ENCODE peak calls at places on chromosomes 7 and 10, in eight cellular contexts. One of them, this sample, is unnamed.

GRCh38 chr7:33805630-33806233 is 99.6 kb upstream of the BMPER start:
- DNase-seq in HepG2: no peak
- DNase-seq in SK-N-SH: no peak
- DNase-seq in IMR-90: peak; percentile 64
- DNase-seq in GM12878: no peak
- DNase-seq in kidney: no peak
- DNase-seq in HCT116: no peak
- DNase-seq in mammary epithelial cell: peak; percentile 55
- DNase-seq in this sample: no peak

GRCh38 chr7:17071866-17072265 is 190.1 kb upstream of the AGR3 start:
- DNase-seq in HCT116: no peak
- DNase-seq in kidney: no peak
- DNase-seq in SK-N-SH: no peak
- DNase-seq in GM12878: no peak
- DNase-seq in HepG2: no peak
- DNase-seq in mammary epithelial cell: no peak
- DNase-seq in IMR-90: peak; percentile 10
- DNase-seq in this sample: no peak

GRCh38 chr10:48199580-48200377 is 74.7 kb downstream of the FRMPD2 start:
- DNase-seq in kidney: no peak
- DNase-seq in HepG2: no peak
- DNase-seq in mammary epithelial cell: no peak
- DNase-seq in SK-N-SH: no peak
- DNase-seq in IMR-90: peak; percentile 63
- DNase-seq in GM12878: no peak
- DNase-seq in HCT116: no peak
- DNase-seq in this sample: peak; percentile 51

GRCh38 chr10:20313665-20314064 is 497.4 kb downstream of the PLXDC2 start:
- DNase-seq in mammary epithelial cell: no peak
- DNase-seq in kidney: no peak
- DNase-seq in SK-N-SH: no peak
- DNase-seq in HCT116: no peak
- DNase-seq in IMR-90: no peak
- DNase-seq in HepG2: no peak
- DNase-seq in GM12878: no peak
- DNase-seq in this sample: no peak

GRCh38 chr7:63899691-63900393 is 98.8 kb upstream of the ZNF722 start:
- DNase-seq in SK-N-SH: peak; percentile 95
- DNase-seq in GM12878: no peak
- DNase-seq in IMR-90: no peak
- DNase-seq in HCT116: no peak
- DNase-seq in mammary epithelial cell: no peak
- DNase-seq in kidney: peak; percentile 94
- DNase-seq in HepG2: no peak
- DNase-seq in this sample: no peak

GRCh38 chr10:13773043-13773442 is 186.3 kb downstream of the PRPF18 start:
- DNase-seq in GM12878: no peak
- DNase-seq in mammary epithelial cell: peak; percentile 69
- DNase-seq in IMR-90: no peak
- DNase-seq in kidney: no peak
- DNase-seq in HCT116: no peak
- DNase-seq in HepG2: no peak
- DNase-seq in SK-N-SH: no peak
- DNase-seq in this sample: no peak

GRCh38 chr10:93461807-93462178 is 20.3 kb downstream of the MYOF start:
- DNase-seq in HCT116: peak; percentile 65
- DNase-seq in IMR-90: peak; percentile 51
- DNase-seq in GM12878: no peak
- DNase-seq in kidney: no peak
- DNase-seq in SK-N-SH: no peak
- DNase-seq in mammary epithelial cell: peak; percentile 86
- DNase-seq in HepG2: no peak
- DNase-seq in this sample: no peak

GRCh38 chr7:522071-522937 is 2.7 kb upstream of the PDGFA start:
- DNase-seq in IMR-90: peak; percentile 32
- DNase-seq in mammary epithelial cell: peak; percentile 58
- DNase-seq in HCT116: no peak
- DNase-seq in SK-N-SH: no peak
- DNase-seq in kidney: peak; percentile 83
- DNase-seq in HepG2: no peak
- DNase-seq in GM12878: peak; percentile 31
- DNase-seq in this sample: peak; percentile 77

GRCh38 chr7:151247611-151248176 is 800 bp downstream of the SMARCD3 start:
- DNase-seq in GM12878: no peak
- DNase-seq in kidney: peak; percentile 85
- DNase-seq in mammary epithelial cell: no peak
- DNase-seq in SK-N-SH: no peak
- DNase-seq in HepG2: no peak
- DNase-seq in IMR-90: no peak
- DNase-seq in HCT116: no peak
- DNase-seq in this sample: no peak

GRCh38 chr10:124032982-124033886 is 60.2 kb downstream of the CHST15 start:
- DNase-seq in HCT116: no peak
- DNase-seq in IMR-90: peak; percentile 42
- DNase-seq in SK-N-SH: no peak
- DNase-seq in HepG2: no peak
- DNase-seq in kidney: peak; percentile 74
- DNase-seq in mammary epithelial cell: peak; percentile 26
- DNase-seq in GM12878: no peak
- DNase-seq in this sample: no peak

GRCh38 chr7:145848691-145849090 is 267.9 kb upstream of the CNTNAP2 start:
- DNase-seq in HepG2: no peak
- DNase-seq in kidney: no peak
- DNase-seq in mammary epithelial cell: no peak
- DNase-seq in HCT116: no peak
- DNase-seq in GM12878: no peak
- DNase-seq in IMR-90: no peak
- DNase-seq in SK-N-SH: peak; percentile 38
- DNase-seq in this sample: peak; percentile 45

GRCh38 chr7:151043959-151044358 is 4.4 kb upstream of the ASIC3 start:
- DNase-seq in SK-N-SH: no peak
- DNase-seq in HepG2: no peak
- DNase-seq in kidney: peak; percentile 75
- DNase-seq in IMR-90: no peak
- DNase-seq in HCT116: no peak
- DNase-seq in mammary epithelial cell: no peak
- DNase-seq in GM12878: no peak
- DNase-seq in this sample: no peak

GRCh38 chr7:54831644-54832095 is 72.7 kb upstream of the SEC61G start:
- DNase-seq in GM12878: no peak
- DNase-seq in HepG2: no peak
- DNase-seq in SK-N-SH: no peak
- DNase-seq in mammary epithelial cell: peak; percentile 99
- DNase-seq in kidney: no peak
- DNase-seq in HCT116: peak; percentile 91
- DNase-seq in IMR-90: no peak
- DNase-seq in this sample: no peak

GRCh38 chr10:48767752-48768450 is 83.2 kb downstream of the WDFY4 start:
- DNase-seq in HCT116: no peak
- DNase-seq in HepG2: no peak
- DNase-seq in kidney: no peak
- DNase-seq in mammary epithelial cell: no peak
- DNase-seq in SK-N-SH: no peak
- DNase-seq in IMR-90: no peak
- DNase-seq in GM12878: no peak
- DNase-seq in this sample: no peak

GRCh38 chr10:88536437-88536836 is 46.7 kb downstream of the RNLS start:
- DNase-seq in SK-N-SH: no peak
- DNase-seq in mammary epithelial cell: no peak
- DNase-seq in GM12878: no peak
- DNase-seq in HCT116: no peak
- DNase-seq in HepG2: no peak
- DNase-seq in IMR-90: no peak
- DNase-seq in kidney: no peak
- DNase-seq in this sample: no peak

GRCh38 chr10:88537337-88537736 is 45.8 kb downstream of the RNLS start:
- DNase-seq in kidney: no peak
- DNase-seq in HCT116: no peak
- DNase-seq in IMR-90: peak; percentile 11
- DNase-seq in SK-N-SH: no peak
- DNase-seq in HepG2: no peak
- DNase-seq in mammary epithelial cell: no peak
- DNase-seq in GM12878: no peak
- DNase-seq in this sample: no peak

GRCh38 chr10:88540355-88540754 is 42.8 kb downstream of the RNLS start:
- DNase-seq in SK-N-SH: no peak
- DNase-seq in GM12878: no peak
- DNase-seq in IMR-90: no peak
- DNase-seq in HCT116: no peak
- DNase-seq in kidney: no peak
- DNase-seq in HepG2: no peak
- DNase-seq in mammary epithelial cell: no peak
- DNase-seq in this sample: no peak

GRCh38 chr10:88541116-88541626 is 41.9 kb downstream of the RNLS start:
- DNase-seq in IMR-90: no peak
- DNase-seq in GM12878: no peak
- DNase-seq in kidney: no peak
- DNase-seq in mammary epithelial cell: peak; percentile 50
- DNase-seq in SK-N-SH: no peak
- DNase-seq in HCT116: no peak
- DNase-seq in HepG2: no peak
- DNase-seq in this sample: no peak

DNA sequence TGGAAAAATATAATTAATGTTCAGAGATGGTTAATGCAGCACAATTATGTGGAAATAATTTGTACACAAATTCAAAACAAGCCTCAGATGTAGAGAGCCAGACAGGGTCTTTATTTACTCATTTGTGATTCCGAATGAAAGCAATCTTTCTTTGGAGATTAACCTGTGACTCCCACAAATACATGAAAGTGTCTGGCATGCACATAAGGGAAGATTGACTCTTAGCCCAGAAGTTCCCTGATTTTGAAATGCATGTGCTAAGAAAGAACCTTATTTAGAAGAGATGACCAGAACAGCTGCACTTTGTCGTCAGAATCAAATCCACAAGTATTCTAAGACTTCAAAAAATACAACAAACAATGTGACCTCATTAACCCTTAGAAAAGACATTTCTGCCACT is 45.1 kb downstream of the RNLS start:
- DNase-seq in HCT116: no peak
- DNase-seq in mammary epithelial cell: peak; percentile 37
- DNase-seq in HepG2: no peak
- DNase-seq in GM12878: no peak
- DNase-seq in kidney: no peak
- DNase-seq in SK-N-SH: no peak
- DNase-seq in IMR-90: peak; percentile 76
- DNase-seq in this sample: no peak
- H3K27ac ChIP-seq in HCT116: no peak overlapping the region
- H3K27ac ChIP-seq in mammary epithelial cell: no peak overlapping the region
- H3K27ac ChIP-seq in HepG2: no peak overlapping the region
- H3K27ac ChIP-seq in GM12878: no peak overlapping the region
- H3K27ac ChIP-seq in kidney: no peak overlapping the region
- H3K27ac ChIP-seq in SK-N-SH: no peak overlapping the region
- H3K27ac ChIP-seq in IMR-90: no peak overlapping the region
- H3K27ac ChIP-seq in this sample: no peak overlapping the region

DNA sequence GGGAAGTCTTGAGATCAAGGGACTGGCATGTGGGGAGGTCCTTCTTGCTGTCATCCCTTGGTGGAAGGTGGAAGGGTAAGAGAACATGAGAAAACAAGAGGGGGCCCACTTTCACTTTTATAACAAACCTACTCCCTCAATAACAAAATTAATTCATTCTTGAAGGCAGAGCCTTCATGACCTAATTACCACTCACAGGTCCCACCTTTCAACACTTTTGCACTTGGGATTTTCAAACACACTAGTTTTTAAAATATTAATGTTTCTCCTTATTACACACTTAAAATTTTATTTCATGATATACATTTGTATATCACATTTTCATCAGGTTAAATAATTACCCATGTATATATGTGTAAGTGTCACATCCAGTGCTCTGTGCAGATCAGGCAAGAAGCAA is 2.0 kb downstream of the ST7 start:
- DNase-seq in SK-N-SH: no peak
- DNase-seq in kidney: no peak
- DNase-seq in mammary epithelial cell: no peak
- DNase-seq in HepG2: no peak
- DNase-seq in HCT116: no peak
- DNase-seq in IMR-90: no peak
- DNase-seq in GM12878: no peak
- DNase-seq in this sample: no peak
- H3K9ac ChIP-seq in SK-N-SH: peak overlapping the region; percentile 97
- H3K9ac ChIP-seq in kidney: no peak overlapping the region
- H3K9ac ChIP-seq in mammary epithelial cell: peak overlapping the region; percentile 90
- H3K9ac ChIP-seq in HepG2: peak overlapping the region; percentile 98
- H3K9ac ChIP-seq in HCT116: no peak overlapping the region
- H3K9ac ChIP-seq in IMR-90: no peak overlapping the region
- H3K9ac ChIP-seq in GM12878: peak overlapping the region; percentile 98
- H3K9ac ChIP-seq in this sample: no peak overlapping the region

GRCh38 chr7:157763279-157764000 is 426.6 kb downstream of the DNAJB6 start:
- DNase-seq in SK-N-SH: no peak
- DNase-seq in mammary epithelial cell: no peak
- DNase-seq in kidney: peak; percentile 43
- DNase-seq in HepG2: no peak
- DNase-seq in HCT116: no peak
- DNase-seq in GM12878: no peak
- DNase-seq in IMR-90: no peak
- DNase-seq in this sample: no peak
- H3K9me3 ChIP-seq in SK-N-SH: no peaks in the 10 kb centered on the region
- H3K9me3 ChIP-seq in mammary epithelial cell: peaks cover 57% of the 10 kb centered on the region
- H3K9me3 ChIP-seq in kidney: no peaks in the 10 kb centered on the region
- H3K9me3 ChIP-seq in HepG2: peaks cover 18% of the 10 kb centered on the region
- H3K9me3 ChIP-seq in HCT116: no peaks in the 10 kb centered on the region
- H3K9me3 ChIP-seq in GM12878: peaks cover 4% of the 10 kb centered on the region
- H3K9me3 ChIP-seq in IMR-90: peaks cover 49% of the 10 kb centered on the region
- H3K9me3 ChIP-seq in this sample: no peaks in the 10 kb centered on the region

DNA sequence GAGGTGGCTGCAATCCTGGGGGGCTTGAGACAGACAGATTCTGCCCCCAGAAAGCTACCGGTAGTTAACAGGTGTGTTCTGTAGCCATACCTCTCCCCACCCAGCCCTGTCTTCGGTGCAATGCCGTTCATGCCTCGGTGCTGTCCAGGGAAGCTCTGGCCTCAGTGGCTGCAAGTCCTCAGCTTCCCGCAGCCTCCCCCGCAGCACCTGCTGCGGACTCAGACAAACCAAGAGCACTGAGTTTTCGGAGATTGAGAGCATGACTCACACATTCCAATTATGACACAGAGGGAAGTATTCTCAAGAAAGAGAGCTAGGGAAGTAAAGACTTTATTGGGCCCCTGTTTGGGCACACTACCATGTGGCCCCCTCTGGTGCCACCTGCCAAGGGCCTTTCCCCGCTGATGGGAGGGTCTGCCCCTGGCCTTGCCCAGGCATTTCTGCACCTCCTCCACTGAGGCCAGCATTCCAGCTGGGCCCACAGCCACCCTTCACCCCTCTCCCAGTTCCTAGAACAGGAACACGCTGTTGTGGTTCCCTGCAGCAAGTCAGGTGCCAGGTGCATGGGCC is 30.2 kb upstream of the EZH2 start:
- DNase-seq in kidney: no peak
- DNase-seq in HepG2: no peak
- DNase-seq in GM12878: no peak
- DNase-seq in mammary epithelial cell: peak; percentile 61
- DNase-seq in SK-N-SH: no peak
- DNase-seq in IMR-90: peak; percentile 85
- DNase-seq in HCT116: peak; percentile 71
- DNase-seq in this sample: no peak
- H3K27ac ChIP-seq in kidney: no peak overlapping the region
- H3K27ac ChIP-seq in HepG2: no peak overlapping the region
- H3K27ac ChIP-seq in GM12878: no peak overlapping the region
- H3K27ac ChIP-seq in mammary epithelial cell: no peak overlapping the region
- H3K27ac ChIP-seq in SK-N-SH: no peak overlapping the region
- H3K27ac ChIP-seq in IMR-90: no peak overlapping the region
- H3K27ac ChIP-seq in HCT116: peak overlapping the region; percentile 20
- H3K27ac ChIP-seq in this sample: no peak overlapping the region

This sample was measured in Karpas-422.